ENCODE peak calls at places on chromosomes 6 and 20, in five cellular contexts. Y is AG10803, H is B cell, R is tibial nerve, J is BJ. N is an unnamed sample.
A peak's percentile ranks its signal among the peaks of the same experiment; 100 is the strongest.

GRCh38 chr6:40308533-40309306 is 278.4 kb downstream of the LRFN2 start:
- DNase-seq in R (peak; percentile 49), Y (peak; percentile 38), J (no peak), H (peak; percentile 63), N (peak; percentile 31)

GRCh38 chr6:22081709-22082108 is 215.1 kb downstream of the PRL start:
- DNase-seq in J (no peak), R (no peak), Y (no peak), H (no peak), N (no peak)

GRCh38 chr6:15431762-15432495 is 186.1 kb downstream of the JARID2 start:
- DNase-seq in Y (peak; percentile 54), R (no peak), J (no peak), H (no peak), N (peak; percentile 85)

GRCh38 chr20:34938466-34939163 is 17.0 kb downstream of the GSS start:
- DNase-seq in J (no peak), R (peak; percentile 25), H (peak; percentile 17), Y (no peak), N (no peak)

GRCh38 chr20:46022411-46023147 is 6.4 kb upstream of the SLC12A5 start:
- DNase-seq in R (no peak), Y (peak; percentile 12), J (no peak), H (peak; percentile 86), N (peak; percentile 22)

GRCh38 chr6:656460-657252 is at the start of gene HUS1B:
- DNase-seq in R (no peak), Y (no peak), J (no peak), H (no peak), N (no peak)

GRCh38 chr6:166533205-166533824 is 53.2 kb downstream of the RAMACL start:
- DNase-seq in R (no peak), H (no peak), Y (no peak), J (no peak), N (no peak)

GRCh38 chr6:158046201-158047119 is 64.8 kb downstream of the SYNJ2 start:
- DNase-seq in R (no peak), H (no peak), J (no peak), Y (no peak), N (no peak)

GRCh38 chr6:128271527-128271926 is 248.9 kb downstream of the PTPRK start:
- DNase-seq in J (no peak), H (no peak), R (no peak), Y (no peak), N (no peak)

GRCh38 chr6:46510656-46511055 is 19.4 kb upstream of the RCAN2 start:
- DNase-seq in J (peak; percentile 53), R (peak; percentile 41), H (no peak), Y (peak; percentile 70), N (peak; percentile 67)

GRCh38 chr6:89369009-89369408 is 16.5 kb upstream of the UBE2J1 start:
- DNase-seq in J (no peak), H (no peak), Y (peak; percentile 72), R (no peak), N (peak; percentile 44)

GRCh38 chr6:82015043-82015442 is 232.5 kb downstream of the IBTK start:
- DNase-seq in J (no peak), R (no peak), H (no peak), Y (no peak), N (no peak)

GRCh38 chr6:43572015-43572414 is 3.8 kb downstream of the XPO5 start:
- DNase-seq in H (no peak), Y (no peak), R (no peak), J (no peak), N (no peak)

GRCh38 chr6:14540276-14540675 is 422.7 kb downstream of the CD83 start:
- DNase-seq in R (no peak), H (no peak), Y (no peak), J (no peak), N (no peak)

GRCh38 chr6:43396408-43397149 is 27.1 kb upstream of the ZNF318 start:
- DNase-seq in H (no peak), R (no peak), Y (no peak), J (no peak), N (no peak)

GRCh38 chr20:10924628-10925266 is 250.9 kb upstream of the JAG1 start:
- DNase-seq in J (peak; percentile 84), R (no peak), H (no peak), Y (peak; percentile 95), N (peak; percentile 97)

GRCh38 chr20:20743511-20744169 is 31.2 kb upstream of the RALGAPA2 start:
- DNase-seq in H (peak; percentile 11), J (no peak), R (peak; percentile 23), Y (no peak), N (no peak)

DNA sequence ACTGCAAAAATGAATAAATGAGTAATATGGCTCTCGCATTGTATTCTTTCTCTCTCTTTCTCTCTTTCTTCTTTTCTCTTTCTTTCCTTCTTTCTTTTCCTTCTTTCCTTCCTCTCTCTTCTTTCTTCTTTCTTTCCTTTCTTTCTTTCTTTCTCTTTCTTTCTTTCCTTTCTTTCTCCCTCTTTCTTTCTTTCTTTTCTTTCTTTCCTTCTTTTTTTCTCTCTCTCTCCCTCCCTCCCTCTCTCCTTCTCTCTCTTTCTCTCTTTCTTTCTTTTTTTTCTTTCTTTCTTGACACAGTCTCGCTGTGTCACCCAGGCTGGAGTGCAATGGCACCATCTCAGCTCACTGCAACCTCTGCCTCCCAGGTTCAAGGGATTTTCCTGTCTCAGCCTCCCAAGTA is 20.3 kb upstream of the ELOVL5 start:
- DNase-seq in R (no peak), J (no peak), H (no peak), Y (no peak), N (no peak)
- TF ChIP-seq CTCF in R (no peak), J (no peak), H (no peak), Y (no peak), N (no peak)

GRCh38 chr6:133550026-133550425 is 308.9 kb downstream of the EYA4 start:
- DNase-seq in R (no peak), J (no peak), H (no peak), Y (no peak), N (no peak)

GRCh38 chr6:133551847-133552331 is 310.7 kb downstream of the EYA4 start:
- DNase-seq in R (no peak), Y (peak; percentile 98), J (peak; percentile 93), H (no peak), N (peak; percentile 93)

GRCh38 chr6:133553652-133554051 is 312.5 kb downstream of the EYA4 start:
- DNase-seq in Y (peak; percentile 66), J (no peak), H (peak; percentile 34), R (no peak), N (peak; percentile 68)

GRCh38 chr6:133549252-133549925 is 308.2 kb downstream of the EYA4 start:
- DNase-seq in R (no peak), J (no peak), Y (no peak), H (no peak), N (no peak)

DNA sequence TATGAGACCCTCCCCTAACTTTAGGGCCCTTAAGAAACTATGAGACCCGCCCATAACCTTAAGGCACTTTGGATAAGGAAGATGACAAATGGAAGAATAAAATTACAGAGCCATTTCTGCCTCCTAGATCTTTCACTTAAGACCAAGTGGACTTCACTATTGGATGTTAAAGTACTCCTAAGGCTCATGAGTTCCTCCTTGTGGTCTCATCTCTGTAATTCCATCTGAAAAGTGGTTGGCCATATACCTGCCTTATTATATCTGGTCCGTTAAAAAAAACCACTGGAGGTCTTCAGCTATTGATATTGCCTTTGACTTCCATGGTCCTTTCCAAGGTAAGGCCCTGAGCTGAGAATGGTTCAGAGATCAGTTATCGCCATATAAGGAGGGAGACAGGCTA is 310.3 kb downstream of the EYA4 start:
- DNase-seq in Y (no peak), H (no peak), R (no peak), J (no peak), N (no peak)
- TF ChIP-seq CTCF in Y (peak; percentile 32), H (no peak), R (no peak), J (no peak), N (peak; percentile 4)

DNA sequence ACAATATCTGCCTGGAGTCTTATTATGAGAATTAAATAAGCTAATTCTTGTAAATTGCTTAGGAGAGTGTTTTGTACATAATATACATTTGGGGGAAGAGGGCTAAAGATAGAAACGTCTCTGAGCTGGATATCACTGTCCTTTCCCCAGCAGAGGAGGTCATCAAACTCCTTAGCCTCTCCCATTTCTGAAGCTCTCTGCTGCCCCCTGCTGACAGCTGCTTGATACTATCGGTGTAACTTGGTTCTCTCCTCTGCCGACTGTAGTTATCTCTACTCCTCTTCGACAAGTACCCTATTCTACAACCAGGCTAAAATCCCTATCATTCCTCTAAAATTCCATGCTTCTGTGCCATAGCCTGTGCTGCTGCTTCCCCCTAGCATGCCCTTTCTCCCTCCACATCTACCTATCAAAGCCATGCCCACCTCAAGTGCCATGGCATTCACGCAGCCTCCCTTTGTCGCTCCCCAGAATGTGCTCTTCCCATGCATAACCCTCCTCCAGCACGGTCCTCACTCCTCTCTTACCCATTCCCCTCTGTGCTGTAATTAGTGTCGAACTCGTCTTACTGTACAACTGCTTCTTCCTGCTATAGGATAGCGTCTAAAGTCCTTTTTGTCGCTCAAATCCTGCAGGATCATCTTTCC is 101.2 kb downstream of the EPM2A start:
- DNase-seq in R (peak; percentile 58), J (peak; percentile 3), H (peak; percentile 76), Y (peak; percentile 77), N (peak; percentile 81)
- TF ChIP-seq CTCF in R (peak; percentile 85), J (peak; percentile 89), H (peak; percentile 98), Y (peak; percentile 96), N (peak; percentile 94)

DNA sequence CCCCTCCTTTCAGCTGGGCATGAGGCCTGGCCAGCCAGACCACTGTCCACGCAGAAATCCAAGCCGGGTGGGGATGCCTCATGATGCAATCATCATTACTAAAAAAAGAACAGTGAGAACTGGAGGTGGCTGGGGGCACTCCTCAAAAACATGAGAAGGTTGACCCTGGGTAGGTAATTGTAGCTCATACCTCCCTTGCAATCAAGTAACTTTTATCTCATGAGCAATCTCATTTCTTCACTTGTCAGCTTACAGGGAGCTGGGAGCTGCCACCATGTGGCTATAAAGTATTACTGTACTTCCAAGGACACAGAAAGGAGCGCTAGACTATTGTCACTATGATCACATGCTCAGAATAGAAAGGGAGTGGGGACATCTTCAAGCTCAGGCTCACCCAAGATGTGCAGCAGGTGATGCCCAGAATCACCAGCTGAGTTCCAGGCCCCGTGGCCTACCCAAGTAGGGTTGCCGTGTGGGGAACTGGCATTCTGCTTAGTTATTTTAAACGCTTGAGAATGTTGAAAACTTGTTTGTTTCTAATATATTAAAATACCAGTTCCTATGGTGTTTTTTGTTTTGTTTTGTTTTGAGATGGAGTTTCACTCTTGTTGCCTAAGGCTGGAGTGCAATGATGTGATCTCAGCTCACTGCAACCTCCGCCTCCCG is 3.0 kb upstream of the CDH26 start:
- DNase-seq in Y (peak; percentile 35), J (no peak), R (no peak), H (no peak), N (no peak)
- TF ChIP-seq CTCF in Y (peak; percentile 52), J (peak; percentile 38), R (peak; percentile 28), H (no peak), N (peak; percentile 21)

DNA sequence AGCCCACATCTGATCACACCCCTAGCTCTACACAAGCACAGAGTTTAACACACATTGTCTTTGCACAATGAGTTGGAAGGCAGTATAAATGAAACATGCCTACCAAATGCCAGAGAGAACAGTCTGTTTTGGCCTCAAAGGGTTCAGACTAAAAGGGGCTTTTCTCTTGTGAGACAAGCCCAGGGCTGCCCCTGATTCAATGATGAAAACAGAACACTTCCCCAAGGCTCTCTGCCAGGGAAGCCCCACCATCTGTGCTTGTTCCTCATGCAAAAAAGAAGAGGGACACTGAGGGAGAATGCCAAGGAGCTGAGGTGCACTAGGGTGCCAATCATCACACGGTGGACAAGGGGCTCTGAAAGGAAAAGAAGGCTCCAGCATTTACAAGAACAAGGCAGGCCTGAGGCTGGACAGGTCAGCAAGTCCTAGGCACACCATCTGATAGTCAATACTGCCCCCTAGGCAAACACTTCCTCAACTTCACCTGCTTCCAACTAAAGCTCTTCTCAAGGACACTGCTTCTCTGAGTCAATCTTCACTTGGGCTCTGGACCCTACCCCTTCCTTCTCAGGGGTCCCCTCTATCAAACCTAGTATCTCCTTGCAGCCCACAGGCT is 37.5 kb upstream of the SLC4A11 start:
- DNase-seq in H (no peak), Y (peak; percentile 9), J (no peak), R (no peak), N (peak; percentile 40)
- TF ChIP-seq CTCF in H (no peak), Y (peak; percentile 20), J (no peak), R (no peak), N (peak; percentile 45)

GRCh38 chr20:44648579-44648978 is 2.9 kb downstream of the ADA start:
- DNase-seq in J (no peak), Y (no peak), H (no peak), R (no peak), N (no peak)
- TF ChIP-seq CTCF in J (peak; percentile 8), Y (no peak), H (no peak), R (no peak), N (no peak)

N was measured in fibroblast of villous mesenchyme.